ENCODE peak calls at places on chromosomes 12 and 14, in seven cellular contexts. S is cardiac muscle cell, N is skeletal muscle cell, A is right lobe of liver, Y is heart left ventricle, E is PC-9, L is Peyer's patch. F is an unnamed sample.

GRCh38 chr14:20751963-20752562 is 6.4 kb downstream of the EDDM3A start:
- DNase-seq in S (no peak), N (no peak), A (no peak), Y (no peak), E (no peak), L (no peak), F (no peak)

GRCh38 chr14:64755661-64756265 is 51.5 kb downstream of the PLEKHG3 start:
- DNase-seq in S (no peak), N (peak; percentile 28), A (no peak), Y (peak; percentile 18), E (peak; percentile 91), L (peak; percentile 82), F (no peak)

GRCh38 chr12:103806807-103807206 is 34.2 kb downstream of the NT5DC3 start:
- DNase-seq in S (peak; percentile 89), N (no peak), A (no peak), Y (no peak), E (peak; percentile 48), L (no peak), F (peak; percentile 32)

GRCh38 chr14:97106166-97106565 is 309.0 kb downstream of the VRK1 start:
- DNase-seq in S (no peak), N (no peak), A (no peak), Y (no peak), E (no peak), L (no peak), F (no peak)

GRCh38 chr12:25025260-25025659 is 76.4 kb upstream of the BCAT1 start:
- DNase-seq in S (no peak), N (no peak), A (no peak), Y (no peak), E (no peak), L (no peak), F (no peak)

GRCh38 chr12:108640802-108641445 is 7.2 kb upstream of the SELPLG start:
- DNase-seq in S (peak; percentile 61), N (no peak), A (no peak), Y (no peak), E (no peak), L (peak; percentile 68), F (peak; percentile 56)

GRCh38 chr12:106914796-106915634 is 40.7 kb upstream of the TMEM263 start:
- DNase-seq in S (no peak), N (no peak), A (no peak), Y (no peak), E (no peak), L (peak; percentile 56), F (no peak)

GRCh38 chr14:37642125-37642524 is 46.7 kb downstream of the TTC6 start:
- DNase-seq in S (no peak), N (no peak), A (no peak), Y (no peak), E (no peak), L (no peak), F (no peak)

GRCh38 chr12:48349471-48349870 is 1.2 kb downstream of the ZNF641 start:
- DNase-seq in S (peak; percentile 72), N (peak; percentile 11), A (no peak), Y (peak; percentile 52), E (no peak), L (no peak), F (no peak)

GRCh38 chr12:630656-631632 is 32.3 kb downstream of the NINJ2 start:
- DNase-seq in S (no peak), N (no peak), A (peak; percentile 74), Y (peak; percentile 83), E (no peak), L (peak; percentile 94), F (peak; percentile 83)

GRCh38 chr12:50166776-50167025 is 468 bp downstream of the CERS5 start:
- DNase-seq in S (no peak), N (no peak), A (no peak), Y (peak; percentile 58), E (no peak), L (no peak), F (no peak)

GRCh38 chr12:82833461-82833860 is 146.8 kb downstream of the TMTC2 start:
- DNase-seq in S (no peak), N (no peak), A (no peak), Y (no peak), E (no peak), L (no peak), F (no peak)

GRCh38 chr12:27245039-27245438 is 953 bp downstream of the STK38L start:
- DNase-seq in S (peak; percentile 17), N (no peak), A (no peak), Y (no peak), E (no peak), L (no peak), F (no peak)

GRCh38 chr12:115160290-115161108 is 476.5 kb upstream of the TBX3 start:
- DNase-seq in S (no peak), N (no peak), A (no peak), Y (no peak), E (no peak), L (no peak), F (no peak)

GRCh38 chr12:52182898-52183543 is 8.8 kb downstream of the KRT80 start:
- DNase-seq in S (no peak), N (no peak), A (no peak), Y (no peak), E (no peak), L (no peak), F (peak; percentile 89)

GRCh38 chr12:80837342-80837978 is 100.3 kb downstream of the LIN7A start:
- DNase-seq in S (peak; percentile 79), N (peak; percentile 32), A (no peak), Y (no peak), E (no peak), L (no peak), F (peak; percentile 84)

GRCh38 chr14:77007975-77008421 is 20.5 kb downstream of the IRF2BPL start:
- DNase-seq in S (no peak), N (no peak), A (peak; percentile 99), Y (peak; percentile 59), E (peak; percentile 95), L (no peak), F (no peak)

GRCh38 chr14:38080696-38081095 is 127.0 kb upstream of the SSTR1 start:
- DNase-seq in S (no peak), N (no peak), A (no peak), Y (no peak), E (no peak), L (no peak), F (no peak)

GRCh38 chr12:58884916-58885315 is 35.4 kb downstream of the LRIG3 start:
- DNase-seq in S (no peak), N (no peak), A (no peak), Y (no peak), E (no peak), L (no peak), F (no peak)

GRCh38 chr12:110109037-110109836 is 14.9 kb upstream of the IFT81 start:
- DNase-seq in S (peak; percentile 99), N (peak; percentile 100), A (peak; percentile 78), Y (peak; percentile 88), E (no peak), L (peak; percentile 79), F (peak; percentile 87)

GRCh38 chr12:110105961-110106540 is 18.1 kb upstream of the IFT81 start:
- DNase-seq in S (peak; percentile 45), N (no peak), A (no peak), Y (no peak), E (no peak), L (no peak), F (no peak)

GRCh38 chr12:110109837-110110535 is 14.2 kb upstream of the IFT81 start:
- DNase-seq in S (no peak), N (no peak), A (no peak), Y (no peak), E (no peak), L (no peak), F (no peak)

GRCh38 chr12:110107369-110108281 is 16.5 kb upstream of the IFT81 start:
- DNase-seq in S (peak; percentile 95), N (peak; percentile 95), A (no peak), Y (peak; percentile 69), E (no peak), L (peak; percentile 46), F (peak; percentile 63)

GRCh38 chr12:110108309-110109036 is 15.7 kb upstream of the IFT81 start:
- DNase-seq in S (no peak), N (no peak), A (peak; percentile 86), Y (no peak), E (no peak), L (peak; percentile 13), F (peak; percentile 23)
- H3K4me3 ChIP-seq in S (no peak overlapping the region), N (no peak overlapping the region), A (no peak overlapping the region), Y (no peak overlapping the region), E (no peak overlapping the region), L (no peak overlapping the region), F (peak overlapping the region; percentile 4)

GRCh38 chr14:75514673-75515630 is 7.3 kb upstream of the BATF start:
- DNase-seq in S (peak; percentile 31), N (peak; percentile 16), A (no peak), Y (peak; percentile 25), E (no peak), L (peak; percentile 80), F (peak; percentile 79)
- H3K4me3 ChIP-seq in S (no peak overlapping the region), N (peak overlapping the region; percentile 32), A (peak overlapping the region; percentile 14), Y (peak overlapping the region; percentile 42), E (no peak overlapping the region), L (peak overlapping the region; percentile 20), F (no peak overlapping the region)

DNA sequence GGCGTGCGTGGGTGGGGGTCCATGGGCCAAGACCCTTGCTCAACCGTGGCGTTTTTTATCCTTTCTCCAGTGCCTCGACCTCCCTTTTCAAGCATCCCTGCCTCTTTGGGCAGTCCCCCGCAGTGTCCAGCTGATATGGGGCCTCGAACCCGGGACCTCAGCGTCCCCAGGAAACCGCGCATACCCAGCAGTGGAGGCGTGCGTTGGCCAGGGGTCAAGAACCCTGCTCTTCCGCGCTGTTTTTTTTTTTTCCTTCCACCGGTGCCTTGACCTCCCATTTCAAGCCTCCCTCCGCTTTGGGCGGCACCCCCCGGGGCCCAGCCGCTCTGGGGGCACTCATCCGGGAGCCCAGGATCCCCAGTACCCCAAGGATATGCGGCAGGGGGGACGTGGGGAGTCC is 325.8 kb downstream of the ALG10 start:
- DNase-seq in S (no peak), N (no peak), A (no peak), Y (no peak), E (no peak), L (no peak), F (no peak)
- H3K4me3 ChIP-seq in S (no peak overlapping the region), N (no peak overlapping the region), A (no peak overlapping the region), Y (no peak overlapping the region), E (no peak overlapping the region), L (no peak overlapping the region), F (no peak overlapping the region)

GRCh38 chr12:116273813-116274551 is 3.5 kb downstream of the MED13L start:
- DNase-seq in S (no peak), N (no peak), A (no peak), Y (no peak), E (no peak), L (no peak), F (no peak)
- H3K4me3 ChIP-seq in S (peak overlapping the region; percentile 58), N (no peak overlapping the region), A (no peak overlapping the region), Y (no peak overlapping the region), E (peak overlapping the region; percentile 89), L (no peak overlapping the region), F (peak overlapping the region; percentile 95)

GRCh38 chr12:120444676-120445075 is 1.5 kb downstream of the TRIAP1 start:
- DNase-seq in S (no peak), N (no peak), A (no peak), Y (no peak), E (no peak), L (no peak), F (no peak)
- H3K4me3 ChIP-seq in S (no peak overlapping the region), N (peak overlapping the region; percentile 100), A (no peak overlapping the region), Y (no peak overlapping the region), E (no peak overlapping the region), L (no peak overlapping the region), F (peak overlapping the region; percentile 100)

F was measured in endodermal cell.